ENCODE peak calls at places on chromosomes 7 and 10, in four cellular contexts. U is GM19239, V is cardiac fibroblast, E is cardiac muscle cell. C is an unnamed sample.

GRCh38 chr10:14578060-14578952 is 196.4 kb downstream of the FAM107B start:
- DNase-seq in U (no peak), V (peak), E (no peak), C (no peak)

GRCh38 chr7:100467638-100468373 is 3.7 kb upstream of the SPACDR start:
- DNase-seq in U (no peak), E (no peak), V (no peak), C (no peak)

GRCh38 chr10:5040781-5041470 is 37.3 kb upstream of the AKR1C2 start:
- DNase-seq in E (no peak), V (no peak), U (no peak), C (no peak)

GRCh38 chr7:150668472-150668911 is 17.0 kb upstream of the GIMAP2 start:
- DNase-seq in V (no peak), E (no peak), U (peak), C (no peak)

GRCh38 chr10:44316187-44316921 is 68.5 kb downstream of the CXCL12 start:
- DNase-seq in V (no peak), E (no peak), U (no peak), C (no peak)

GRCh38 chr7:110296321-110296720 is 794.6 kb upstream of the LRRN3 start:
- DNase-seq in V (no peak), U (no peak), E (no peak), C (no peak)

GRCh38 chr10:94205370-94205930 is 157.3 kb downstream of the NOC3L start:
- DNase-seq in E (no peak), V (peak), U (no peak), C (no peak)

GRCh38 chr7:33677556-33677955 is 227.8 kb upstream of the BMPER start:
- DNase-seq in U (no peak), V (peak), E (no peak), C (no peak)

GRCh38 chr10:6171891-6172354 is 30.8 kb upstream of the PFKFB3 start:
- DNase-seq in U (no peak), V (peak), E (no peak), C (no peak)